ENCODE peak calls at places on chromosomes 2 and 18, in eight cellular contexts. R is stimulated activated CD4-positive, alpha-beta T cell treated with anti-CD3 and anti-CD28 coated beads, Interleukin-15, amount 100 ng/mL, for 24 hours; I is aorta; O is GM13977; P is mammary epithelial cell; Q is LoVo; Z is germinal center; D is HEK293T. M is an unnamed sample.

GRCh38 chr2:204886713-204887112 is 341.4 kb downstream of the PARD3B start:
- DNase-seq in R (no peak), I (no peak), O (no peak), P (no peak), Q (no peak), Z (no peak), D (no peak), M (no peak)

GRCh38 chr2:227374158-227374557 is 4.9 kb downstream of the TM4SF20 start:
- DNase-seq in R (peak; percentile 63), I (no peak), O (no peak), P (peak; percentile 68), Q (no peak), Z (no peak), D (no peak), M (no peak)

GRCh38 chr2:240134466-240134865 is 1.6 kb downstream of the COPS9 start:
- DNase-seq in R (no peak), I (no peak), O (no peak), P (no peak), Q (no peak), Z (no peak), D (no peak), M (no peak)

GRCh38 chr18:51195602-51196115 is 1.8 kb downstream of the MEX3C start:
- DNase-seq in R (peak; percentile 37), I (no peak), O (no peak), P (peak; percentile 75), Q (peak; percentile 39), Z (peak; percentile 7), D (peak; percentile 11), M (peak; percentile 96)

GRCh38 chr2:69366-70344 is 23.4 kb upstream of the FAM110C start:
- DNase-seq in R (no peak), I (no peak), O (no peak), P (peak; percentile 60), Q (peak; percentile 57), Z (no peak), D (no peak), M (peak; percentile 47)

GRCh38 chr2:11344956-11345671 is 678 bp upstream of the ROCK2 start:
- DNase-seq in R (no peak), I (peak; percentile 69), O (peak; percentile 40), P (no peak), Q (peak; percentile 91), Z (peak; percentile 36), D (no peak), M (peak; percentile 81)

GRCh38 chr2:119290859-119291587 is 67.4 kb downstream of the STEAP3 start:
- DNase-seq in R (peak; percentile 77), I (peak; percentile 82), O (peak; percentile 80), P (peak; percentile 12), Q (peak; percentile 8), Z (peak; percentile 59), D (peak; percentile 44), M (peak; percentile 94)

GRCh38 chr2:56133931-56134629 is 49.7 kb upstream of the CCDC85A start:
- DNase-seq in R (no peak), I (no peak), O (no peak), P (no peak), Q (no peak), Z (no peak), D (no peak), M (no peak)

GRCh38 chr2:239151201-239152131 is 249.4 kb downstream of the HDAC4 start:
- DNase-seq in R (no peak), I (peak; percentile 34), O (no peak), P (no peak), Q (no peak), Z (no peak), D (no peak), M (no peak)

GRCh38 chr2:141264848-141265247 is 866.0 kb downstream of the LRP1B start:
- DNase-seq in R (no peak), I (no peak), O (no peak), P (no peak), Q (no peak), Z (no peak), D (no peak), M (no peak)

GRCh38 chr2:237693281-237694039 is 66.1 kb downstream of the LRRFIP1 start:
- DNase-seq in R (peak; percentile 49), I (no peak), O (no peak), P (peak; percentile 88), Q (peak; percentile 72), Z (no peak), D (no peak), M (no peak)

GRCh38 chr18:57737661-57738060 is 65.5 kb downstream of the ATP8B1 start:
- DNase-seq in R (no peak), I (peak; percentile 89), O (no peak), P (peak; percentile 94), Q (no peak), Z (no peak), D (no peak), M (peak; percentile 13)

GRCh38 chr2:23241611-23242245 is 143.3 kb upstream of the KLHL29 start:
- DNase-seq in R (no peak), I (no peak), O (no peak), P (no peak), Q (no peak), Z (no peak), D (no peak), M (peak; percentile 15)

GRCh38 chr2:218746960-218747359 is 35.0 kb upstream of the CYP27A1 start:
- DNase-seq in R (no peak), I (no peak), O (no peak), P (no peak), Q (no peak), Z (no peak), D (no peak), M (no peak)

GRCh38 chr2:70679244-70679643 is 88.8 kb downstream of the ADD2 start:
- DNase-seq in R (no peak), I (no peak), O (no peak), P (no peak), Q (no peak), Z (no peak), D (no peak), M (no peak)

GRCh38 chr18:44677933-44678332 is 2.8 kb upstream of the SETBP1 start:
- DNase-seq in R (no peak), I (no peak), O (no peak), P (no peak), Q (no peak), Z (no peak), D (no peak), M (no peak)

GRCh38 chr2:19881866-19882265 is 19.9 kb downstream of the TTC32 start:
- DNase-seq in R (no peak), I (no peak), O (no peak), P (no peak), Q (no peak), Z (no peak), D (no peak), M (no peak)

M was measured in left kidney.